ENCODE peak calls at places on chromosomes 1 and 21, in six cellular contexts. O is activated T-helper 1 cell treated with anti-CD3 and anti-CD28 coated beads, Interleukin-12 subunit alpha, Interleukin-12 subunit beta, Interleukin-2, Interleukin-4 antibody, amounts not matched to agents 30 ng/mL and 10 ng/mL and 1 ng/mL, durations not matched to agents 14 hours and 24 hours and 36 hours; M is LoVo; I is colonic mucosa; Q is mucosa of descending colon; V is left ventricle myocardium inferior. P is an unnamed sample.

GRCh38 chr1:198520524-198521254 is 19.8 kb downstream of the ATP6V1G3 start:
- DNase-seq in M (no peak), V (no peak), O (no peak), I (no peak), Q (no peak), P (no peak)

GRCh38 chr1:235622933-235623790 is 26.4 kb downstream of the GNG4 start:
- DNase-seq in V (no peak), O (no peak), Q (no peak), I (peak), M (no peak), P (no peak)

GRCh38 chr1:23451452-23451851 is 26.9 kb upstream of the TCEA3 start:
- DNase-seq in O (no peak), M (no peak), Q (no peak), V (no peak), I (no peak), P (no peak)

GRCh38 chr1:57843760-57844159 is 419.9 kb upstream of the DAB1 start:
- DNase-seq in I (no peak), Q (no peak), V (no peak), O (no peak), M (no peak), P (no peak)

GRCh38 chr1:86277909-86278308 is 118.2 kb downstream of the ODF2L start:
- DNase-seq in Q (no peak), M (no peak), V (no peak), I (no peak), O (no peak), P (no peak)

GRCh38 chr1:182071924-182072323 is 10.4 kb upstream of the ZNF648 start:
- DNase-seq in I (no peak), V (no peak), M (no peak), O (no peak), Q (no peak), P (no peak)

GRCh38 chr1:201893431-201893830 is 4.7 kb downstream of the SHISA4 start:
- DNase-seq in Q (no peak), M (no peak), O (no peak), V (no peak), I (no peak), P (no peak)

GRCh38 chr1:167697667-167698141 is 24.1 kb upstream of the MPZL1 start:
- DNase-seq in V (peak), I (no peak), Q (no peak), M (no peak), O (no peak), P (peak)

GRCh38 chr1:94817697-94818096 is 2.5 kb upstream of the SLC44A3 start:
- DNase-seq in M (no peak), I (no peak), V (no peak), O (no peak), Q (no peak), P (no peak)

GRCh38 chr1:243286409-243287127 is 30.7 kb downstream of the SDCCAG8 start:
- DNase-seq in Q (no peak), I (no peak), M (no peak), O (no peak), V (no peak), P (no peak)

GRCh38 chr1:77370588-77371306 is 88.9 kb downstream of the AK5 start:
- DNase-seq in O (no peak), V (no peak), I (no peak), M (peak), Q (no peak), P (no peak)

GRCh38 chr1:76254165-76255043 is 179.9 kb downstream of the ST6GALNAC3 start:
- DNase-seq in O (no peak), M (no peak), I (no peak), Q (no peak), V (no peak), P (no peak)

GRCh38 chr1:186236921-186237320 is 138.1 kb downstream of the TPR start:
- DNase-seq in Q (no peak), M (peak), V (no peak), O (no peak), I (no peak), P (no peak)

GRCh38 chr21:38428211-38428610 is 70.1 kb downstream of the ERG start:
- DNase-seq in V (no peak), O (no peak), I (no peak), M (no peak), Q (no peak), P (no peak)

GRCh38 chr1:3431266-3431665 is 23.2 kb upstream of the ARHGEF16 start:
- DNase-seq in I (no peak), Q (peak), O (no peak), M (no peak), V (no peak), P (no peak)

GRCh38 chr1:97277891-97278662 is 556.5 kb downstream of the PTBP2 start:
- DNase-seq in O (no peak), V (no peak), I (no peak), Q (no peak), M (peak), P (no peak)

GRCh38 chr1:184945678-184946412 is 28.5 kb downstream of the NIBAN1 start:
- DNase-seq in M (no peak), O (no peak), I (no peak), Q (no peak), V (no peak), P (no peak)

GRCh38 chr1:213162338-213162737 is 111.3 kb downstream of the RPS6KC1 start:
- DNase-seq in Q (no peak), I (no peak), V (no peak), O (no peak), M (no peak), P (no peak)

GRCh38 chr1:112548540-112548939 is 39.8 kb downstream of the WNT2B start:
- DNase-seq in I (no peak), V (no peak), O (no peak), Q (no peak), M (no peak), P (no peak)

GRCh38 chr1:116273042-116273783 is 99.8 kb upstream of the ATP1A1 start:
- DNase-seq in I (no peak), V (peak), M (no peak), Q (no peak), O (no peak), P (peak)

GRCh38 chr21:26061437-26061836 is 109.1 kb downstream of the APP start:
- DNase-seq in M (no peak), O (no peak), I (no peak), Q (no peak), V (no peak), P (no peak)

GRCh38 chr1:119285482-119285881 is 83.1 kb upstream of the HAO2 start:
- DNase-seq in O (no peak), M (no peak), Q (no peak), V (no peak), I (peak), P (no peak)